ENCODE peak calls at places on chromosomes 4 and X, in four cellular contexts. Y is testis, F is body of pancreas, B is right lobe of liver. D is an unnamed sample.

GRCh38 chr4:40840255-40840984 is 90.7 kb downstream of the NSUN7 start:
- DNase-seq in Y (no peak), B (no peak), F (no peak), D (no peak)

GRCh38 chr4:80841587-80842281 is 188.8 kb upstream of the BMP3 start:
- DNase-seq in Y (no peak), F (no peak), B (no peak), D (no peak)

GRCh38 chr4:26105815-26106699 is 192.0 kb downstream of the SMIM20 start:
- DNase-seq in Y (no peak), B (no peak), F (no peak), D (no peak)

GRCh38 chrX:135086197-135086854 is 34.0 kb downstream of the ETDB start:
- DNase-seq in F (peak; percentile 54), B (no peak), Y (peak; percentile 25), D (peak; percentile 49)

GRCh38 chr4:148961526-148961925 is 519.3 kb upstream of the NR3C2 start:
- DNase-seq in F (no peak), B (no peak), Y (no peak), D (no peak)

GRCh38 chr4:41185614-41186609 is 28.4 kb downstream of the APBB2 start:
- DNase-seq in Y (no peak), B (no peak), F (no peak), D (no peak)

GRCh38 chr4:39037491-39037825 is 5.2 kb upstream of the TMEM156 start:
- DNase-seq in B (no peak), Y (no peak), F (no peak), D (no peak)

GRCh38 chr4:24897639-24898038 is 15.2 kb downstream of the CCDC149 start:
- DNase-seq in Y (peak; percentile 31), B (no peak), F (no peak), D (no peak)

GRCh38 chr4:24701683-24702082 is 93.7 kb upstream of the SOD3 start:
- DNase-seq in B (no peak), F (no peak), Y (no peak), D (no peak)

GRCh38 chr4:74205046-74205445 is 47.1 kb downstream of the MTHFD2L start:
- DNase-seq in Y (no peak), F (no peak), B (no peak), D (no peak)

GRCh38 chrX:6574762-6575161 is 39.8 kb upstream of the VCX3A start:
- DNase-seq in Y (no peak), B (no peak), F (no peak), D (no peak)

GRCh38 chr4:2303686-2304320 is 41.9 kb upstream of the MXD4 start:
- DNase-seq in F (no peak), Y (no peak), B (no peak), D (no peak)

GRCh38 chrX:10365532-10366265 is 208.9 kb downstream of the CLCN4 start:
- DNase-seq in Y (no peak), F (no peak), B (no peak), D (no peak)

GRCh38 chrX:91080822-91081221 is 353.8 kb upstream of the PABPC5 start:
- DNase-seq in Y (no peak), F (no peak), B (no peak), D (no peak)

GRCh38 chrX:153771686-153772607 is 7.9 kb downstream of the PLXNB3 start:
- DNase-seq in B (peak; percentile 40), F (no peak), Y (no peak), D (no peak)

GRCh38 chr4:21765810-21766407 is 182.7 kb downstream of the KCNIP4 start:
- DNase-seq in F (peak; percentile 36), Y (peak; percentile 60), B (no peak), D (no peak)

GRCh38 chr4:112005027-112005426 is 140.2 kb upstream of the FAM241A start:
- DNase-seq in F (no peak), Y (no peak), B (no peak), D (no peak)

GRCh38 chr4:81786063-81786763 is 314.5 kb upstream of the RASGEF1B start:
- DNase-seq in F (peak; percentile 13), Y (no peak), B (no peak), D (no peak)

GRCh38 chr4:152310223-152310622 is 225.7 kb downstream of the FBXW7 start:
- DNase-seq in Y (no peak), B (no peak), F (no peak), D (no peak)

GRCh38 chrX:123860506-123860840 is 620 bp downstream of the XIAP start:
- DNase-seq in Y (peak; percentile 19), F (no peak), B (no peak), D (no peak)

GRCh38 chrX:79081895-79082512 is 62.5 kb upstream of the GPR174 start:
- DNase-seq in F (no peak), B (no peak), Y (no peak), D (peak; percentile 1)

GRCh38 chr4:133921280-133922195 is 280.1 kb downstream of the PABPC4L start:
- DNase-seq in F (no peak), B (no peak), Y (no peak), D (no peak)

GRCh38 chr4:8013976-8014726 is 74.5 kb upstream of the AFAP1 start:
- DNase-seq in F (no peak), Y (no peak), B (no peak), D (no peak)

GRCh38 chr4:6987566-6987920 is 55.6 kb upstream of the TADA2B start:
- DNase-seq in B (no peak), Y (no peak), F (no peak), D (no peak)

GRCh38 chr4:187504974-187505797 is 490.4 kb upstream of the ZFP42 start:
- DNase-seq in Y (peak; percentile 31), F (no peak), B (no peak), D (no peak)

GRCh38 chrX:63686878-63687714 is 97.9 kb downstream of the ARHGEF9 start:
- DNase-seq in B (no peak), F (no peak), Y (no peak), D (peak; percentile 8)

GRCh38 chrX:69424161-69424560 is 80.0 kb upstream of the NALF2 start:
- DNase-seq in F (no peak), Y (no peak), B (no peak), D (no peak)

GRCh38 chrX:110146521-110146920 is 143.6 kb downstream of the TMEM164 start:
- DNase-seq in B (no peak), F (peak; percentile 45), Y (peak; percentile 26), D (no peak)

GRCh38 chr4:149164282-149164681 is 651.4 kb downstream of the IQCM start:
- DNase-seq in B (no peak), Y (no peak), F (no peak), D (peak; percentile 6)

GRCh38 chrX:118694628-118695027 is 32.8 kb upstream of the IL13RA1 start:
- DNase-seq in F (no peak), Y (no peak), B (no peak), D (no peak)

GRCh38 chr4:71878388-71878787 is 94.5 kb upstream of the GC start:
- DNase-seq in B (no peak), Y (no peak), F (no peak), D (no peak)

GRCh38 chr4:83456184-83456501 is 285 bp downstream of the MRPS18C start:
- DNase-seq in Y (no peak), F (no peak), B (no peak), D (no peak)

GRCh38 chrX:154444001-154444754 is at the start of gene FAM50A:
- DNase-seq in F (peak; percentile 82), B (peak; percentile 82), Y (peak; percentile 82), D (peak; percentile 47)

GRCh38 chr4:156686120-156686519 is 285.5 kb downstream of the PDGFC start:
- DNase-seq in B (no peak), Y (no peak), F (no peak), D (no peak)

GRCh38 chr4:156685308-156685707 is 286.3 kb downstream of the PDGFC start:
- DNase-seq in B (no peak), F (no peak), Y (no peak), D (no peak)
- TF ChIP-seq POLR2A in B (no peak), F (no peak), Y (no peak), D (no peak)

GRCh38 chr4:17098401-17098800 is 200.0 kb upstream of the LDB2 start:
- DNase-seq in F (no peak), Y (no peak), B (no peak), D (no peak)
- TF ChIP-seq POLR2A in F (no peak), Y (no peak), B (no peak), D (no peak)

DNA sequence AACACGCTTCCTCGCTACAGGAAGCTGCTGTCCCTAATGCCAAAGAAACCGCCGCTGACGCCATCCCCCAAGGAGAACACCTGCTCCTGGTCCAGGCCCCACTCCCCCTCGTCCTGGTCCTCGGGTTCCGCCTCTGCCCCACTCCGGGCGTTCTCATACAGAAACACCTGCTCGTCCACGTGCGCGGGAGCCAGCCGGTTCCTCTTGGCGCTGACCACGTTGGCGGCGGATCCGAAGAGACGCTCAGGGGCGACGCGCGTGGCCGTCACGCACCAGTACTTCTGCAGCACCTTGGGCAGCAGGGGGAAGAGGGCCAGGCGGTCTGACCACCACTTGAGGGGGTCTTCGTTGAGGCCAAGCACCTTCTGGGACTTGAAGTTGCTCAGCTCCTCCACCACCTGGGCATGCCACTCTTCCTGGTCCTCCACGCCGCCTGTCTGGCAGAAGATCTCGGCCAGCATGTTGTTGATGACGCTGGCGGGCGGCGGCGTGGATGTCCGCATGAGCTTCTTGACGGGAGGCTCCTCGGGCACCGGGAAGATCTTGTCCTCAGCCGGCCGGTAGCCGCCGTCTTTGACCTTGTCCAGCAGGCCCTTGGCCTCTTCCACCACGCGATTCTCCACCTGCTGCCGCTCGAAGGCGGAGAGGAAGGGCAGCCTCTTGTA is 12.0 kb downstream of the DHRSX start:
- DNase-seq in Y (no peak), F (no peak), B (peak; percentile 54), D (no peak)
- TF ChIP-seq POLR2A in Y (no peak), F (no peak), B (no peak), D (no peak)

GRCh38 chr4:76301068-76301774 is 5.3 kb upstream of the STBD1 start:
- DNase-seq in F (peak; percentile 67), B (no peak), Y (no peak), D (peak; percentile 32)
- TF ChIP-seq POLR2A in F (peak; percentile 53), B (peak; percentile 70), Y (no peak), D (no peak)

GRCh38 chr4:16226816-16227461 is 668 bp upstream of the TAPT1 start:
- DNase-seq in F (peak; percentile 54), B (peak; percentile 77), Y (peak; percentile 73), D (no peak)

GRCh38 chr4:16225681-16225995 is 633 bp downstream of the TAPT1 start:
- DNase-seq in F (no peak), Y (no peak), B (no peak), D (no peak)

GRCh38 chr4:16227462-16227868 is 1.2 kb upstream of the TAPT1 start:
- DNase-seq in Y (peak; percentile 71), B (peak; percentile 65), F (peak; percentile 49), D (no peak)

GRCh38 chr4:16225139-16225538 is 1.1 kb downstream of the TAPT1 start:
- DNase-seq in Y (no peak), F (no peak), B (no peak), D (no peak)

DNA sequence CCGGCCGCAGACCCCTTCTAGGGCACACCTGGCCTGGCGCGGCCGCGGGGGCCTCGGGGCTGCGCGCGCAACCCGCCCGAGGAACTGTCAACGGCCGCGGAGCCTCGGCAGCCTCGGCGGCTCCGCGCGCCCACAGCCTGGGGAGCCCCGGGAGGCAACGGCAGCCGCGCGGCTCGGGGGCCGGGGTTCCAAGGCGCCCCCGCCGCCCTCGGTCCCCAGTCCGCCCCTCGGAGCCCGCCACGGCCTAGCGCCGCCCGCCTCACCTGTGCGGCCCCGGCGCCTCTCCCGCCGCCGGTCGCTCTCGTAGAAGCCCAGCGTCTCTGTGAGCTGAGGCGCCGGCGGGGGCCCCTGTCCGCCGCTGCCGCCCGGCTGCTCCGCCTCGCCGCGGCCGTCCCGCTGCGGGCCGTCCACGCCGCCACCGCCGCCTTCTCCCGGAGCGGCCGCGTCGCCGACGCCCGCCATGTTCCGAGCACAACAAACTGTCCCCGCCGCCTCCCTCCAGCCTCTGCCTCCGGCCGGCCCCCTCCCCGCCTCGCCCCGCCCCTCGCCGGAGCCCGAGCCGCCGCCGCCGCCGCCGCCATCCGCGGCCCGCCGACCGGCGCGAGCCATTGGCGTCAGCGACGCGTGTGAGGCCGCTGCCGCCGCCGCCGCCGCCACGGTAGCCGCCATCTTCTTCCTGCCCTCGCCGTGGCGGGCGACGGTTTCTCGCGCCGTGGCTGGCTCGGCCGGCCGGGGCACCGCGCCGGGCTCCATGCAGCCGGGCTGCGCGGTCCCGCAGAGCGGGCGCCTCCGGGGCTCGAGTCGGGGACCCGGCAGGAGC is at the start of gene TAPT1:
- DNase-seq in Y (peak; percentile 86), F (peak; percentile 81), B (peak; percentile 91), D (peak; percentile 23)
- TF ChIP-seq POLR2A in Y (no peak), F (no peak), B (no peak), D (peak; percentile 47)